ENCODE peak calls at places on chromosomes 12 and 14, in seven cellular contexts. V is psoas muscle, O is astrocyte of the spinal cord, S is spleen, H is NB4, M is IMR-90, R is BJ. N is an unnamed sample.

GRCh38 chr14:57846631-57847030 is 19.3 kb downstream of the SLC35F4 start:
- DNase-seq in O (no peak), H (no peak), S (no peak), M (no peak), V (no peak), R (no peak), N (no peak)

GRCh38 chr12:93571360-93571853 is 1.1 kb upstream of the SOCS2 start:
- DNase-seq in S (peak), H (peak), O (peak), V (peak), M (peak), R (no peak), N (peak)

GRCh38 chr12:5230151-5230550 is 186.5 kb downstream of the KCNA5 start:
- DNase-seq in S (no peak), O (peak), V (no peak), R (no peak), M (peak), H (no peak), N (no peak)

GRCh38 chr14:56491299-56492285 is 88.0 kb upstream of the TMEM260 start:
- DNase-seq in V (no peak), S (no peak), R (no peak), M (peak), H (peak), O (peak), N (peak)

GRCh38 chr14:32727827-32728226 is 210.9 kb upstream of the NPAS3 start:
- DNase-seq in S (peak), O (no peak), R (no peak), H (no peak), M (no peak), V (no peak), N (no peak)

GRCh38 chr14:101636081-101636560 is 74.8 kb downstream of the DIO3 start:
- DNase-seq in R (no peak), O (no peak), M (no peak), V (no peak), S (no peak), H (peak), N (no peak)

GRCh38 chr12:104930388-104931326 is 27.4 kb downstream of the SLC41A2 start:
- DNase-seq in O (no peak), R (no peak), V (no peak), S (no peak), M (peak), H (no peak), N (no peak)

GRCh38 chr12:96220902-96221301 is 26.7 kb downstream of the ELK3 start:
- DNase-seq in M (peak), V (no peak), O (peak), R (no peak), S (no peak), H (no peak), N (no peak)

GRCh38 chr14:94598816-94599655 is 13.2 kb upstream of the SERPINA3 start:
- DNase-seq in S (no peak), M (peak), R (peak), V (peak), H (peak), O (peak), N (no peak)

GRCh38 chr14:39154594-39155189 is 15.4 kb downstream of the TRAPPC6B start:
- DNase-seq in R (no peak), V (no peak), O (no peak), H (no peak), S (no peak), M (no peak), N (no peak)

GRCh38 chr14:39158222-39158858 is 11.8 kb downstream of the TRAPPC6B start:
- DNase-seq in O (no peak), M (no peak), H (no peak), S (no peak), R (no peak), V (no peak), N (no peak)

GRCh38 chr14:39160494-39160893 is 9.6 kb downstream of the TRAPPC6B start:
- DNase-seq in O (no peak), R (no peak), S (no peak), M (no peak), V (no peak), H (no peak), N (no peak)
- H3K4me3 ChIP-seq in O (no peak), R (no peak), S (no peak), M (no peak), V (no peak), H (no peak), N (no peak)

GRCh38 chr12:31119531-31120211 is 46.0 kb downstream of the DDX11 start:
- DNase-seq in O (no peak), M (no peak), R (no peak), S (peak), V (no peak), H (no peak), N (no peak)

GRCh38 chr12:31120392-31121008 is 46.8 kb downstream of the DDX11 start:
- DNase-seq in S (no peak), R (no peak), H (no peak), V (no peak), M (no peak), O (no peak), N (no peak)

GRCh38 chr12:31117203-31118011 is 43.7 kb downstream of the DDX11 start:
- DNase-seq in R (no peak), O (peak), M (peak), V (no peak), H (peak), S (peak), N (no peak)

GRCh38 chr12:31118347-31118830 is 44.7 kb downstream of the DDX11 start:
- DNase-seq in V (no peak), H (peak), M (no peak), R (no peak), S (peak), O (no peak), N (no peak)

DNA sequence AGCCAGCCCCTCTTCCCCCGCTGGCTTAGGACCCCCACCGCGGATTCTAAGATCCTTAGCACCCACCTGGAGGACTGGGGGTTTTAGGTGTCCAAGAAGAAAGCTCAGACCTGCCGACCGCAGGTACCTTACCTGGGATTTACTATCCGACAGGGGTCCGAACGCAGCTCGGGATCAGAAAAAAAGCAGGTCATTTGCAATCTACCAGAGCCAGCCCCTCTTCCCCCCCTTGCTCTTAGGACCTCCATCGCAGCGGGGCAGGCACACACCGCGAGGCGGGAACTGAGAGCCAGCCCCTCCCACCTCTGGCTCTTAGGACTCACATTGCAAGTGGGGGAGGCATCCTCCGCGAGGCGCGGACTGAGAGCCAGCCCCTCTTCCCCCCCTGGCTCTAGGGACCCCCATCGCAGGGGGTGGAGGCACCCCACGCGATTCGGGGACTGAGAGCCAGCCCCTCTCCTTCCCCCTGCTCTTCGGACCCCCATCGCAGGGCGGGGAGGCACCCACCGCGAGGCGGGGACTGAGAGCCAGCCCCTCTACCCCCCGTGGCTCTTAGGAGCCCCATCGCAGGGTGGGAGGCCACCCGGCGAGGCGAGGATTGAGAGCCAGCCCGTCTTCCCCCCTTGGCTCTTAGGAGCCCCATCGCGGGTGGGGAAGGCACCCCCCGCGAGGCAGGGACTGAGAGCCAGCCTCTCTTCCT is 45.3 kb downstream of the DDX11 start:
- DNase-seq in V (no peak), M (no peak), R (no peak), O (no peak), S (peak), H (peak), N (no peak)
- H3K4me3 ChIP-seq in V (peak), M (no peak), R (no peak), O (no peak), S (peak), H (no peak), N (no peak)

GRCh38 chr14:91229005-91229382 is 15.5 kb downstream of the GPR68 start:
- DNase-seq in S (no peak), H (no peak), V (no peak), R (no peak), M (no peak), O (no peak), N (no peak)
- H3K4me3 ChIP-seq in S (no peak), H (no peak), V (no peak), R (no peak), M (no peak), O (no peak), N (no peak)

GRCh38 chr12:129902371-129903091 is 1.3 kb downstream of the TMEM132D start:
- DNase-seq in V (no peak), M (no peak), O (no peak), R (no peak), H (no peak), S (no peak), N (no peak)

GRCh38 chr12:129903092-129903945 is 506 bp downstream of the TMEM132D start:
- DNase-seq in H (no peak), V (no peak), O (peak), M (no peak), S (no peak), R (no peak), N (no peak)

GRCh38 chr12:129900306-129900705 is 3.5 kb downstream of the TMEM132D start:
- DNase-seq in S (no peak), V (no peak), R (no peak), O (no peak), M (no peak), H (no peak), N (no peak)

GRCh38 chr12:129903956-129904769 is at the start of gene TMEM132D:
- DNase-seq in V (no peak), R (no peak), S (no peak), O (peak), M (no peak), H (no peak), N (no peak)

DNA sequence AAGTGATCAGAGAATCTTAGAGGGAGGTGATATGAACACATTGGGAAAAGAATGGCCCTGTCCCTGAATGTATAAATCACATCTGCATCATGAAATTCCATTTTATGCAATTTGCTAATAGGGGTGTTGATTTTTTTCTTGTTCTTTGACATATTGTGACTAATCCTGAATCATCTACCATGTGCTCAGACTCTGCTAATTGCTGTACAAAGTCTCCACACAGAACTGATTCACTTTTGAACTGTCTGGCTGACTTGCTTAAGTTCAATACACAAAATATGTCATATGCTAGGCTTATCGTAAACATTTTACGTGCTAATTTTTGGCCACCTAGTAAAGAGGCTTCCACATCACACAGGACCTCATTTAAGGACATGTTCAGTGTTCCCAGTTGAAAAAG is 2.6 kb downstream of the TMEM132D start:
- DNase-seq in M (no peak), H (no peak), O (peak), S (no peak), R (no peak), V (no peak), N (no peak)
- H3K4me3 ChIP-seq in M (no peak), H (no peak), O (no peak), S (no peak), R (no peak), V (no peak), N (no peak)

DNA sequence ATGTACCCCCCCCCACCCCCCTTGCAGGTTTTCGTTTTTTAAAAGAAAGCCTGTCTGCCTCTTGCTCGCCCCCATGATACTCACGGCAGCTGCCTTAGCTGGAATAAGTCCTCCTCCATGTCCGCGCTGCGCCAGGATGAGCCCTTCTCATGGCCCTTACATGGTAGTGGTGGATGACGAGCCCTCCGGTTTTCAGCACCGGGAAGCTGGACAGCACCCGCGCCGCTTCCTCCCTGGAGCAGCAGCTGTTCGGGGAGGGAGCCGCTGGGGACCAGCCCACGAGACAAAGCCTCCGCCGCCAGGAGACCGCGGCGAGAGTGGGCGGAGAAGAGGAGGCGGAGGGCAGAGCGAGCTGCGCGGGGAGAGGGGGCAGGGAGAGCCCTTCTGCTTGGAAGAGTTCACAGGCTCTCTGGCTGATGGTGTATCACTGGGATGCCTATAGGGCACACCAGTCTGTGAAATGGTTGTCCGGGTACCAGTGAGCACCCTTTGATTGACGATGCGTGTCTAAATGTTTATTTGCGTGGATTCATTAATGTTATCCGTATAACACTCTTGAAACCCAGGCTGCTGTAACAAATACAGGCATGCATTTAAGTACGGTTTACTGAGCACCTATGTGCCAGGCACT is at the start of gene SVOP:
- DNase-seq in R (peak), H (peak), M (peak), O (peak), S (peak), V (peak), N (peak)
- H3K4me3 ChIP-seq in R (no peak), H (no peak), M (no peak), O (no peak), S (no peak), V (peak), N (no peak)